ENCODE peak calls at places on chromosomes 13 and 19, in four cellular contexts. One of them, this sample, is unnamed. For H3K4me1, the result is how much of the 10 kb centered on the place peaks cover.

GRCh38 chr19:1492474-1493006 is 1.6 kb downstream of the REEP6 start:
- DNase-seq in upper lobe of right lung: no peak
- DNase-seq in pancreas: no peak
- DNase-seq in colonic mucosa: no peak
- DNase-seq in this sample: no peak

GRCh38 chr13:48018637-48019036 is 17.6 kb upstream of the SUCLA2 start:
- DNase-seq in colonic mucosa: no peak
- DNase-seq in pancreas: no peak
- DNase-seq in upper lobe of right lung: no peak
- DNase-seq in this sample: no peak

GRCh38 chr13:96041326-96042092 is 11.7 kb downstream of the UGGT2 start:
- DNase-seq in colonic mucosa: no peak
- DNase-seq in pancreas: no peak
- DNase-seq in upper lobe of right lung: no peak
- DNase-seq in this sample: no peak

GRCh38 chr13:48165063-48165462 is 67.9 kb upstream of the ITM2B start:
- DNase-seq in upper lobe of right lung: no peak
- DNase-seq in colonic mucosa: no peak
- DNase-seq in pancreas: no peak
- DNase-seq in this sample: no peak

GRCh38 chr13:26601669-26602068 is 44.2 kb downstream of the WASF3 start:
- DNase-seq in upper lobe of right lung: no peak
- DNase-seq in pancreas: no peak
- DNase-seq in colonic mucosa: no peak
- DNase-seq in this sample: no peak

GRCh38 chr19:29520390-29520789 is 5.4 kb upstream of the VSTM2B start:
- DNase-seq in colonic mucosa: no peak
- DNase-seq in upper lobe of right lung: peak
- DNase-seq in pancreas: no peak
- DNase-seq in this sample: peak

GRCh38 chr13:21089827-21090226 is 28.4 kb upstream of the LATS2 start:
- DNase-seq in upper lobe of right lung: no peak
- DNase-seq in colonic mucosa: no peak
- DNase-seq in pancreas: no peak
- DNase-seq in this sample: no peak

GRCh38 chr13:42650470-42650869 is 76.5 kb downstream of the TNFSF11 start:
- DNase-seq in colonic mucosa: no peak
- DNase-seq in upper lobe of right lung: no peak
- DNase-seq in pancreas: no peak
- DNase-seq in this sample: no peak

GRCh38 chr13:43008591-43008990 is 14.8 kb upstream of the DNAJC15 start:
- DNase-seq in colonic mucosa: no peak
- DNase-seq in upper lobe of right lung: no peak
- DNase-seq in pancreas: no peak
- DNase-seq in this sample: no peak

GRCh38 chr13:66996503-66996902 is 233.6 kb downstream of the PCDH9 start:
- DNase-seq in upper lobe of right lung: no peak
- DNase-seq in pancreas: no peak
- DNase-seq in colonic mucosa: no peak
- DNase-seq in this sample: no peak

GRCh38 chr13:19573072-19573716 is 11.9 kb upstream of the TPTE2 start:
- DNase-seq in colonic mucosa: no peak
- DNase-seq in upper lobe of right lung: no peak
- DNase-seq in pancreas: no peak
- DNase-seq in this sample: no peak

GRCh38 chr19:17202249-17202648 is 12.9 kb upstream of the USE1 start:
- DNase-seq in pancreas: no peak
- DNase-seq in colonic mucosa: no peak
- DNase-seq in upper lobe of right lung: no peak
- DNase-seq in this sample: no peak

GRCh38 chr13:111099292-111099691 is 15.8 kb upstream of the ARHGEF7 start:
- DNase-seq in pancreas: no peak
- DNase-seq in colonic mucosa: no peak
- DNase-seq in upper lobe of right lung: no peak
- DNase-seq in this sample: no peak

GRCh38 chr19:44435441-44435840 is 12.8 kb downstream of the ZNF229 start:
- DNase-seq in upper lobe of right lung: no peak
- DNase-seq in pancreas: no peak
- DNase-seq in colonic mucosa: no peak
- DNase-seq in this sample: no peak

GRCh38 chr13:53298426-53298825 is 269.8 kb downstream of the OLFM4 start:
- DNase-seq in upper lobe of right lung: no peak
- DNase-seq in pancreas: no peak
- DNase-seq in colonic mucosa: no peak
- DNase-seq in this sample: no peak

GRCh38 chr19:29844891-29845575 is 33.2 kb downstream of the CCNE1 start:
- DNase-seq in upper lobe of right lung: peak
- DNase-seq in colonic mucosa: peak
- DNase-seq in pancreas: peak
- DNase-seq in this sample: peak

GRCh38 chr13:74258951-74259350 is 124.7 kb upstream of the KLF12 start:
- DNase-seq in colonic mucosa: no peak
- DNase-seq in upper lobe of right lung: no peak
- DNase-seq in pancreas: no peak
- DNase-seq in this sample: no peak

GRCh38 chr13:29918845-29919244 is 68.4 kb upstream of the UBL3 start:
- DNase-seq in colonic mucosa: no peak
- DNase-seq in upper lobe of right lung: no peak
- DNase-seq in pancreas: peak
- DNase-seq in this sample: no peak

GRCh38 chr13:91135949-91136348 is 211.5 kb upstream of the MIR17HG start:
- DNase-seq in colonic mucosa: no peak
- DNase-seq in pancreas: no peak
- DNase-seq in upper lobe of right lung: no peak
- DNase-seq in this sample: no peak

GRCh38 chr13:111900390-111901180 is 166.4 kb upstream of the SOX1 start:
- DNase-seq in pancreas: no peak
- DNase-seq in colonic mucosa: no peak
- DNase-seq in upper lobe of right lung: no peak
- DNase-seq in this sample: no peak

GRCh38 chr19:31254611-31255010 is 94.6 kb downstream of the TSHZ3 start:
- DNase-seq in upper lobe of right lung: no peak
- DNase-seq in colonic mucosa: no peak
- DNase-seq in pancreas: no peak
- DNase-seq in this sample: no peak

GRCh38 chr13:113146750-113147149 is 11.7 kb upstream of the PROZ start:
- DNase-seq in colonic mucosa: no peak
- DNase-seq in pancreas: no peak
- DNase-seq in upper lobe of right lung: no peak
- DNase-seq in this sample: no peak

GRCh38 chr19:14580623-14581237 is 2.2 kb upstream of the CLEC17A start:
- DNase-seq in colonic mucosa: no peak
- DNase-seq in upper lobe of right lung: no peak
- DNase-seq in pancreas: no peak
- DNase-seq in this sample: no peak

GRCh38 chr13:51298812-51299211 is 40.7 kb upstream of the SERPINE3 start:
- DNase-seq in colonic mucosa: no peak
- DNase-seq in pancreas: no peak
- DNase-seq in upper lobe of right lung: no peak
- DNase-seq in this sample: no peak

GRCh38 chr19:12126707-12127106 is 13.4 kb downstream of the ZNF20 start:
- DNase-seq in upper lobe of right lung: no peak
- DNase-seq in pancreas: no peak
- DNase-seq in colonic mucosa: peak
- DNase-seq in this sample: no peak

GRCh38 chr19:49654581-49654980 is 11.1 kb downstream of the IRF3 start:
- DNase-seq in upper lobe of right lung: no peak
- DNase-seq in colonic mucosa: no peak
- DNase-seq in pancreas: no peak
- DNase-seq in this sample: no peak

DNA sequence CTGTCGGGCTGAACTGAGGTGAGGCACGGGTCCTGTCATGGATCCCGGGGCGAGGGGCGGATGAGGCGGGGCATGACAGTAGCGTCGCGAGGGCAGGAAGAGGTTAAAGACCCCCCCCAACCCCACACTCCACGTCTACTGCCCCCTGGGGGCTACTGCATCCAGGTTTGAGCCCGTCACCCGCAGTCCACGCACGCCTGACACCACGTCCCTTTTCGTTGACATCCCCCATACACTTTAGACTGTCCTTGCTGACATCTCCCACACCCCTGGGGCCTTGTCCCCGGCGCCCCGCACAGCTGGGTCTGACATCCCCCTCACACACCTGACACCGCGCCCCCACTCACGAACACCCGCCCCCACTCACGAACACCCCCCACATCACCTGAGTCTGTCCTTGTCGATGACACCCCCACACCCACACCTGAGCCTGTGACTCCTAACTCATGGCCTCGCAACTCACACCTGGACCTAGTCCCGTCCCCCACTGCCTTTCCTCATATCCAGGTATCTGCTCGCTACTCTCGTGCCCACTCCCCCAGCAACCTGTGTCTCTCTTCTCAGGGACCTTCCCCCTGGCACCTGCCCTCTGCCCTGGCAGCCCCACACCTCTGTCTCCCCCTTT is 416 bp downstream of the SLC25A42 start:
- DNase-seq in upper lobe of right lung: no peak
- DNase-seq in pancreas: no peak
- DNase-seq in colonic mucosa: peak
- DNase-seq in this sample: no peak
- TF ChIP-seq CTCF in upper lobe of right lung: peak
- TF ChIP-seq CTCF in pancreas: no peak
- TF ChIP-seq CTCF in colonic mucosa: no peak
- TF ChIP-seq CTCF in this sample: peak

DNA sequence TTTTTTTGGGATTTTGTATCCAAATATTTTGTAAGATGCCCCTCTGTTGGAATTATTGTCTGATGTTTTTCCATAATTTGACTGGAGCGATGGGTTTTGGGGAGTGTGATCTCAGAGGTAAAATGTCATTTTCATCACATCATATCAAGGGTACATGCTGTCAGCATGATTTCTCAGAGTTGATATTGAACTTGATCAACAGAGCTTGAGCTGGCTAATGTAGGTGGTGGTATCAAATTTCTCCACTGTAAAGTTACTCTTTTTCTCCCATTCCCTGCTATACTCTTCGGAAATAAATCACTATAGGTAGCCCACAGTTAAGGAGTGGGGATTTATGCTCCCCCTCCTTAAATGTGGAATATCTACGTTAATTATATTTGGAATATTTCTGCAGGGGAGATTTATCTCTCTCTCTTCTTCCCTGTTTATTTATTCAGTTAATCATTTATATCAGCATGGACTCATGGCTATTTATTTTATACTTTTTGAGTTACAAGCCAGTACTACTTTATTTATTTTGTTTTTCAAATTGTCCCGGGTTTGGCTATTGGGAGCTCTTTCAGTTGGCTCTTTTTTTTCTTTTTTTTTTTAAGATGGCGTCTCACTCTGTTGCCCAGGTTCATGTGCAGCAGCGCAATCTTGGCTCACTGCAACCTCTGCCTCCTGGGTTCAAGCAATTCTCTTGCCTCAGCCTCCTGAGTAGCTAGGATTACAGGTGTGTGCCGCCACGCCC is 8.8 kb downstream of the SETDB2 start:
- DNase-seq in upper lobe of right lung: no peak
- DNase-seq in colonic mucosa: no peak
- DNase-seq in pancreas: no peak
- DNase-seq in this sample: no peak
- H3K4me1 ChIP-seq in upper lobe of right lung: under half
- H3K4me1 ChIP-seq in colonic mucosa: under half
- H3K4me1 ChIP-seq in pancreas: under half
- H3K4me1 ChIP-seq in this sample: under half

GRCh38 chr19:33301011-33301899 is 1.1 kb downstream of the CEBPA start:
- DNase-seq in colonic mucosa: no peak
- DNase-seq in upper lobe of right lung: no peak
- DNase-seq in pancreas: no peak
- DNase-seq in this sample: no peak

GRCh38 chr19:33301900-33302174 is 497 bp downstream of the CEBPA start:
- DNase-seq in upper lobe of right lung: no peak
- DNase-seq in colonic mucosa: no peak
- DNase-seq in pancreas: no peak
- DNase-seq in this sample: no peak

GRCh38 chr19:33303791-33304759 is 1.7 kb upstream of the CEBPA start:
- DNase-seq in upper lobe of right lung: peak
- DNase-seq in colonic mucosa: no peak
- DNase-seq in pancreas: peak
- DNase-seq in this sample: no peak

GRCh38 chr19:33302974-33303790 is 848 bp upstream of the CEBPA start:
- DNase-seq in upper lobe of right lung: peak
- DNase-seq in pancreas: peak
- DNase-seq in colonic mucosa: no peak
- DNase-seq in this sample: peak

DNA sequence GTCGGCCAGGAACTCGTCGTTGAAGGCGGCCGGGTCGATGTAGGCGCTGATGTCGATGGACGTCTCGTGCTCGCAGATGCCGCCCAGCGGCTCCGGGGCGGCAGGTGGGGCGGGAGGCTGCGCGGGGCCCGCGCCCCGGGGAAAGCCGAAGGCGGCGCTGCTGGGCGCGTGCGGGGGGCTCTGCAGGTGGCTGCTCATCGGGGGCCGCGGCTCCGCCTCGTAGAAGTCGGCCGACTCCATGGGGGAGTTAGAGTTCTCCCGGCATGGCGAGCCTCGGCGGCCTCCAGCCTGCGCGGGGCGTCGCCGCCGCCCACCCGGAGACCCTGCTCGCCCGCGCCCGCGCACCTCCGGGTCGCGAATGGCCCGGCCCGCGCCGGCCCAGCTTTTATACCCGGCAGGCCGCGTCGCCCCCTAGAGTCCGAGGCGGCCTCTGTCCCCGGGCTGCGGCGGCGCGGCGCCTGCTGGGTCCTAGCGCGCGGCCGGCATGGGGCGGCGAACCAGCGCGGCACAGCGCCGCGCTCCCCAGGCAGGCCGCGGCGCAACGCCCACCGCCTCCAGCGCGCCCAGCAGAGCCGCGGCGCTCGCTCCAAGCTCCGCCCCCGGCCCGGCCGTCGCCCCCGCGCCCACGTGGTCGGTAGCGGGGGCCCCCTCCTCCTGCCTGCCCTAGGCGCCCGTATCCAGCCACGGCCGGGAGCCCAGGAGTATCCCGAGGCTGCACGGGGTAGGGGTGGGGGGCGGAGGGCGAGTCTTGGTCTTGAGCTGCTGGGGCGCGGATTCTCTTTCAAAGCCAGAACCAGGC is at the start of gene CEBPA:
- DNase-seq in upper lobe of right lung: peak
- DNase-seq in pancreas: peak
- DNase-seq in colonic mucosa: peak
- DNase-seq in this sample: peak
- TF ChIP-seq CTCF in upper lobe of right lung: peak
- TF ChIP-seq CTCF in pancreas: peak
- TF ChIP-seq CTCF in colonic mucosa: no peak
- TF ChIP-seq CTCF in this sample: peak

DNA sequence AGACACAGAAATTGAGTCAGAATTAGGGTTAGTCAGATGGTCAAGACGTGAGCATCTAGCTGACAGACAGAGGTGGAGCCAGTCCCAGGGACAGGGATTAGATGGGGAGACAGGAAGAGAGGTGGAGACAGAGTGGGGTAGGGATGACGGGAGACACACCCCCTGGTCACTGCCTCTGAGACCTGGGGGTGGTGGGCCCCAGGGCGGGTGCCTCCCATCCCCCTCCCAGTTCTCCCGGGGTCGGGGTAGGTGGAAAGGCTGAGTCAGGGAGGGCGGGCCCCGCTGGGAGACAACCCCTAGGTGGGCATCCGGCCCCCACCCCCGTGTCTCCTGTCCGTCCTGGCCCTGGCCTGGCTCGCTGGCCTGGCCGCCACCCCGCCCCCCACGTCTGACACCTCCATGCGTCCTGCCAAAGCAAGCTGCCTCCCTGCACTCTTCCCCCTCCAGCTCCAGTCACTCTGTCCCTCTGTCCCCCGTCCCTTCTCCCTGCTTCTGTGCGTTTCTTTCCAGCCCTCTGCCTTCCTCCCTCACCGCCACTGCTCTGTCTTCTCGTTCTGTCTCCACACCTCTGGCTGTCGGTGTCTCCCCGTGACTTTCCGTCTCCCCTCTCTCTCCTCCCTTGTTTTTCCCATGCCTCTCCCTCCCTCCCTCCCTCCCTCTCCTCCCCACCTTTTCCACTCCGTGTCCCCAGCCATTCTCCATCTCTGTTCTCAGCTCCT is 15.1 kb downstream of the CCDC97 start:
- DNase-seq in pancreas: peak
- DNase-seq in colonic mucosa: peak
- DNase-seq in upper lobe of right lung: peak
- DNase-seq in this sample: peak
- H3K4me1 ChIP-seq in pancreas: under half
- H3K4me1 ChIP-seq in colonic mucosa: under half
- H3K4me1 ChIP-seq in upper lobe of right lung: half or more
- H3K4me1 ChIP-seq in this sample: half or more

This sample was measured in lower lobe of right lung.